ENCODE peak calls at places on chromosomes 16 and 17, in eight cellular contexts. One of them, this sample, is unnamed.
A peak's percentile ranks its signal among the peaks of the same experiment; 100 is the strongest.

GRCh38 chr17:4499431-4500187 is 928 bp downstream of the SPNS2 start:
- DNase-seq in osteocyte: no peak
- DNase-seq in MM.1S: no peak
- DNase-seq in BJ: no peak
- DNase-seq in thoracic aorta: no peak
- DNase-seq in epithelial cell of esophagus: peak; percentile 23
- DNase-seq in nephron progenitor cell: peak; percentile 56
- DNase-seq in upper lobe of right lung: no peak
- DNase-seq in this sample: no peak

GRCh38 chr16:728890-729744 is 2.2 kb downstream of the HAGHL start:
- DNase-seq in upper lobe of right lung: peak; percentile 67
- DNase-seq in nephron progenitor cell: no peak
- DNase-seq in osteocyte: peak; percentile 84
- DNase-seq in thoracic aorta: no peak
- DNase-seq in BJ: no peak
- DNase-seq in epithelial cell of esophagus: no peak
- DNase-seq in MM.1S: no peak
- DNase-seq in this sample: no peak

GRCh38 chr16:85707528-85708095 is 18.9 kb upstream of the GINS2 start:
- DNase-seq in osteocyte: no peak
- DNase-seq in epithelial cell of esophagus: no peak
- DNase-seq in thoracic aorta: no peak
- DNase-seq in upper lobe of right lung: no peak
- DNase-seq in BJ: no peak
- DNase-seq in nephron progenitor cell: no peak
- DNase-seq in MM.1S: no peak
- DNase-seq in this sample: no peak

GRCh38 chr16:67284699-67285646 is 5.6 kb downstream of the PLEKHG4 start:
- DNase-seq in MM.1S: no peak
- DNase-seq in BJ: no peak
- DNase-seq in thoracic aorta: no peak
- DNase-seq in osteocyte: no peak
- DNase-seq in epithelial cell of esophagus: peak; percentile 47
- DNase-seq in upper lobe of right lung: no peak
- DNase-seq in nephron progenitor cell: peak; percentile 61
- DNase-seq in this sample: no peak

GRCh38 chr16:87927195-87927562 is 9.2 kb downstream of the CA5A start:
- DNase-seq in nephron progenitor cell: no peak
- DNase-seq in MM.1S: no peak
- DNase-seq in thoracic aorta: no peak
- DNase-seq in epithelial cell of esophagus: no peak
- DNase-seq in upper lobe of right lung: no peak
- DNase-seq in osteocyte: no peak
- DNase-seq in BJ: no peak
- DNase-seq in this sample: no peak

GRCh38 chr17:51275381-51275780 is 15.0 kb downstream of the UTP18 start:
- DNase-seq in nephron progenitor cell: no peak
- DNase-seq in epithelial cell of esophagus: no peak
- DNase-seq in BJ: peak; percentile 81
- DNase-seq in thoracic aorta: no peak
- DNase-seq in upper lobe of right lung: no peak
- DNase-seq in osteocyte: no peak
- DNase-seq in MM.1S: no peak
- DNase-seq in this sample: no peak

GRCh38 chr17:66777689-66778225 is 57.2 kb upstream of the CACNG5 start:
- DNase-seq in epithelial cell of esophagus: no peak
- DNase-seq in upper lobe of right lung: peak; percentile 79
- DNase-seq in nephron progenitor cell: no peak
- DNase-seq in MM.1S: no peak
- DNase-seq in osteocyte: no peak
- DNase-seq in BJ: no peak
- DNase-seq in thoracic aorta: no peak
- DNase-seq in this sample: peak; percentile 15

GRCh38 chr17:34556384-34556783 is 23.0 kb upstream of the TMEM132E start:
- DNase-seq in BJ: no peak
- DNase-seq in nephron progenitor cell: peak; percentile 70
- DNase-seq in upper lobe of right lung: no peak
- DNase-seq in osteocyte: no peak
- DNase-seq in MM.1S: no peak
- DNase-seq in thoracic aorta: no peak
- DNase-seq in epithelial cell of esophagus: peak; percentile 38
- DNase-seq in this sample: no peak

GRCh38 chr17:56934280-56934679 is 20.4 kb upstream of the TRIM25 start:
- DNase-seq in thoracic aorta: no peak
- DNase-seq in upper lobe of right lung: no peak
- DNase-seq in nephron progenitor cell: no peak
- DNase-seq in epithelial cell of esophagus: peak; percentile 88
- DNase-seq in osteocyte: no peak
- DNase-seq in MM.1S: peak; percentile 73
- DNase-seq in BJ: no peak
- DNase-seq in this sample: peak; percentile 95

GRCh38 chr17:1077536-1078061 is 80.7 kb downstream of the TIMM22 start:
- DNase-seq in upper lobe of right lung: no peak
- DNase-seq in osteocyte: no peak
- DNase-seq in MM.1S: peak; percentile 84
- DNase-seq in thoracic aorta: no peak
- DNase-seq in nephron progenitor cell: no peak
- DNase-seq in BJ: no peak
- DNase-seq in epithelial cell of esophagus: no peak
- DNase-seq in this sample: no peak

GRCh38 chr17:8710766-8711165 is 33.9 kb downstream of the CCDC42 start:
- DNase-seq in thoracic aorta: no peak
- DNase-seq in osteocyte: no peak
- DNase-seq in upper lobe of right lung: no peak
- DNase-seq in BJ: no peak
- DNase-seq in nephron progenitor cell: no peak
- DNase-seq in epithelial cell of esophagus: no peak
- DNase-seq in MM.1S: no peak
- DNase-seq in this sample: no peak

GRCh38 chr16:85005278-85006069 is 5.9 kb downstream of the ZDHHC7 start:
- DNase-seq in nephron progenitor cell: no peak
- DNase-seq in epithelial cell of esophagus: peak; percentile 80
- DNase-seq in BJ: no peak
- DNase-seq in upper lobe of right lung: no peak
- DNase-seq in osteocyte: no peak
- DNase-seq in thoracic aorta: no peak
- DNase-seq in MM.1S: no peak
- DNase-seq in this sample: no peak

GRCh38 chr17:64378890-64379354 is 11.7 kb downstream of the PECAM1 start:
- DNase-seq in thoracic aorta: no peak
- DNase-seq in nephron progenitor cell: no peak
- DNase-seq in BJ: no peak
- DNase-seq in osteocyte: no peak
- DNase-seq in upper lobe of right lung: peak; percentile 6
- DNase-seq in epithelial cell of esophagus: no peak
- DNase-seq in MM.1S: peak; percentile 97
- DNase-seq in this sample: no peak

GRCh38 chr17:15744885-15745284 is 12.8 kb downstream of the TBC1D26 start:
- DNase-seq in epithelial cell of esophagus: no peak
- DNase-seq in BJ: no peak
- DNase-seq in upper lobe of right lung: no peak
- DNase-seq in osteocyte: no peak
- DNase-seq in nephron progenitor cell: no peak
- DNase-seq in MM.1S: no peak
- DNase-seq in thoracic aorta: no peak
- DNase-seq in this sample: no peak

GRCh38 chr16:75710344-75710743 is 9.1 kb upstream of the DUXB start:
- DNase-seq in MM.1S: no peak
- DNase-seq in thoracic aorta: no peak
- DNase-seq in upper lobe of right lung: no peak
- DNase-seq in BJ: no peak
- DNase-seq in osteocyte: no peak
- DNase-seq in nephron progenitor cell: no peak
- DNase-seq in epithelial cell of esophagus: no peak
- DNase-seq in this sample: no peak

GRCh38 chr17:27654654-27655524 is 23.9 kb downstream of the LGALS9 start:
- DNase-seq in thoracic aorta: peak; percentile 23
- DNase-seq in upper lobe of right lung: peak; percentile 85
- DNase-seq in osteocyte: peak; percentile 90
- DNase-seq in BJ: no peak
- DNase-seq in epithelial cell of esophagus: peak; percentile 59
- DNase-seq in nephron progenitor cell: peak; percentile 86
- DNase-seq in MM.1S: peak; percentile 78
- DNase-seq in this sample: peak; percentile 42

GRCh38 chr17:49583226-49583625 is 7.6 kb downstream of the NXPH3 start:
- DNase-seq in osteocyte: no peak
- DNase-seq in epithelial cell of esophagus: no peak
- DNase-seq in upper lobe of right lung: no peak
- DNase-seq in MM.1S: no peak
- DNase-seq in BJ: no peak
- DNase-seq in thoracic aorta: no peak
- DNase-seq in nephron progenitor cell: no peak
- DNase-seq in this sample: no peak

GRCh38 chr17:49582789-49583188 is 7.1 kb downstream of the NXPH3 start:
- DNase-seq in thoracic aorta: no peak
- DNase-seq in nephron progenitor cell: no peak
- DNase-seq in BJ: no peak
- DNase-seq in MM.1S: no peak
- DNase-seq in osteocyte: no peak
- DNase-seq in upper lobe of right lung: no peak
- DNase-seq in epithelial cell of esophagus: peak; percentile 56
- DNase-seq in this sample: no peak

GRCh38 chr17:49587366-49588073 is 11.8 kb downstream of the NXPH3 start:
- DNase-seq in MM.1S: no peak
- DNase-seq in BJ: no peak
- DNase-seq in thoracic aorta: no peak
- DNase-seq in upper lobe of right lung: no peak
- DNase-seq in nephron progenitor cell: no peak
- DNase-seq in epithelial cell of esophagus: no peak
- DNase-seq in osteocyte: peak; percentile 40
- DNase-seq in this sample: no peak

GRCh38 chr17:49583889-49584288 is 8.2 kb downstream of the NXPH3 start:
- DNase-seq in MM.1S: no peak
- DNase-seq in osteocyte: no peak
- DNase-seq in thoracic aorta: no peak
- DNase-seq in BJ: no peak
- DNase-seq in upper lobe of right lung: no peak
- DNase-seq in epithelial cell of esophagus: no peak
- DNase-seq in nephron progenitor cell: no peak
- DNase-seq in this sample: no peak

GRCh38 chr17:49585422-49586027 is 9.9 kb downstream of the NXPH3 start:
- DNase-seq in BJ: no peak
- DNase-seq in nephron progenitor cell: no peak
- DNase-seq in epithelial cell of esophagus: no peak
- DNase-seq in upper lobe of right lung: no peak
- DNase-seq in MM.1S: no peak
- DNase-seq in thoracic aorta: no peak
- DNase-seq in osteocyte: no peak
- DNase-seq in this sample: no peak
- TF ChIP-seq CTCF in BJ: peak; percentile 15
- TF ChIP-seq CTCF in nephron progenitor cell: peak; percentile 32
- TF ChIP-seq CTCF in epithelial cell of esophagus: peak; percentile 21
- TF ChIP-seq CTCF in upper lobe of right lung: no peak
- TF ChIP-seq CTCF in MM.1S: no peak
- TF ChIP-seq CTCF in thoracic aorta: peak; percentile 36
- TF ChIP-seq CTCF in osteocyte: peak; percentile 9
- TF ChIP-seq CTCF in this sample: peak; percentile 19

DNA sequence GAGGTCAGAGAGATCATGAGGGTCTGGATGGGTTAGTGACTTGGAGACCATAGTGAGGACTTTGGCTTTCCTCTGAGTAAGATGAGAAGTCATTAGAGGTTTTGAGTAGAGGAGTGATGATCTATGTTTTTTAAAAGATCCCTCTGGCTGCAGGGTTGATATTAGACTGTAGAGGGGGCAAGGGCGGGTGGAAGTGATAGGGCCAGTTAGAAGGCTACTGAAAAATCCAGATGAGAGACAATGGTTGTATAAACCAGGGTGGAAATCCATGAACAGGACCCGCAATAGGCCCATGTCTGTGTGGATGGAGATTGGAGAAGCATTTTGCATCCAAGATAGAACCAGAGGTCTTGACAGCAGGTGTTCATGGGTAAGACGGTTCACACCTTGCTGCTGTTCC is 9.8 kb downstream of the ITGAL start:
- DNase-seq in BJ: no peak
- DNase-seq in osteocyte: no peak
- DNase-seq in thoracic aorta: no peak
- DNase-seq in upper lobe of right lung: no peak
- DNase-seq in MM.1S: no peak
- DNase-seq in epithelial cell of esophagus: no peak
- DNase-seq in nephron progenitor cell: no peak
- DNase-seq in this sample: no peak
- TF ChIP-seq CTCF in BJ: peak; percentile 21
- TF ChIP-seq CTCF in osteocyte: peak; percentile 29
- TF ChIP-seq CTCF in thoracic aorta: no peak
- TF ChIP-seq CTCF in upper lobe of right lung: no peak
- TF ChIP-seq CTCF in MM.1S: peak; percentile 12
- TF ChIP-seq CTCF in epithelial cell of esophagus: peak; percentile 32
- TF ChIP-seq CTCF in nephron progenitor cell: no peak
- TF ChIP-seq CTCF in this sample: peak; percentile 54

DNA sequence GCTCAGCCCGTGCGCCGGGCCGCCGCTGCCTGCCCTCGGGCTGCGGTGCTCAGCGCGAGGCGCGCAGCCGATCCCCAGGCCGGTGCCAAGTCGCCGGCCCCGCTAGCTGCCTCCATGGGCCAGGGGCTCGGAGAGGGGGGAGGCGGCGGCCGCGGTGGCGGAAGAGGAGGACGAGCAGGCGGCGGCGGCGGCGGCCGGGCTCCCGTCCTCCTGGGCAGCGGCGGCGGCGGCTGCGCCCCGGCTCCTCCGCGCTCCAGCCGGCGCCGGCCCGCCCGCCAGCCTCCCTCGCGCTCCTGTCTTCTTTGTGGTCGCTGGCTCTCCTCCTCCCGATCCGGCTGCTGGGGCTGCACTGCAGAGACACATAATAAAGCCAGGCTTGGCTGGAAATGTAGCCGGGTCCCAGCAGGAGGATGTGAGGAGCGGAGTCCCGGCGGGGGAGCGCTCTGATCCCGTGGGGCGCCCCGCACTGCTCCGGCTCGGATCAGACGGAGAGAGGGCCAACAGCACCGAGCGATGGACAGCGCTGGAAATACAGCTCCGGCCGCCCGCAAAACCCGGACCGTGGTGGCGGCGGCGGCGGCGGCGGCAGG is 924 bp upstream of the ZNF423 start:
- DNase-seq in osteocyte: peak; percentile 92
- DNase-seq in epithelial cell of esophagus: peak; percentile 73
- DNase-seq in BJ: no peak
- DNase-seq in MM.1S: peak; percentile 69
- DNase-seq in upper lobe of right lung: peak; percentile 86
- DNase-seq in nephron progenitor cell: peak; percentile 79
- DNase-seq in thoracic aorta: no peak
- DNase-seq in this sample: peak; percentile 62
- TF ChIP-seq CTCF in osteocyte: peak; percentile 51
- TF ChIP-seq CTCF in epithelial cell of esophagus: no peak
- TF ChIP-seq CTCF in BJ: peak; percentile 32
- TF ChIP-seq CTCF in MM.1S: peak; percentile 8
- TF ChIP-seq CTCF in upper lobe of right lung: no peak
- TF ChIP-seq CTCF in nephron progenitor cell: no peak
- TF ChIP-seq CTCF in thoracic aorta: no peak
- TF ChIP-seq CTCF in this sample: peak; percentile 49

DNA sequence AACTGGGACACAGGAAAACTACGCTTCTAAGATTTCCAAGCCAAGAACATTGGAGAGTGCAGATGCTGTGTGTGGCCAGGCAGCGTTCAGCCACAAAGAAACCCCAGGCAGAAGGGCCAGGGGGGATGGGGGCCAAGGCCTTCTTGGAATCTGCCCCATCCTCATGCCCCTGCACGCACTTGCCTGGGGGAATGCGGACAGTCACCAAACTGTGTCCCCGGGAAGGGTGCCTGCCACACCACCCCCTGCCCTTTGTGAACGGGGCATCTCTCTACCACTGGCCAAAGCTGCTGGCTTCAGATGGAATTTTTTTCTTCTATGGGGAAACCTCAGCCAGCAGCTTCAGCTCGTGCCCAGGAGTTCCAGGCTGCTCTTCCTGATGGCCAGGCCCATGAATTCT is 32.0 kb upstream of the DNAH17 start:
- DNase-seq in MM.1S: no peak
- DNase-seq in BJ: no peak
- DNase-seq in osteocyte: no peak
- DNase-seq in nephron progenitor cell: no peak
- DNase-seq in epithelial cell of esophagus: no peak
- DNase-seq in thoracic aorta: no peak
- DNase-seq in upper lobe of right lung: no peak
- DNase-seq in this sample: no peak
- TF ChIP-seq CTCF in MM.1S: no peak
- TF ChIP-seq CTCF in BJ: no peak
- TF ChIP-seq CTCF in osteocyte: no peak
- TF ChIP-seq CTCF in nephron progenitor cell: no peak
- TF ChIP-seq CTCF in epithelial cell of esophagus: no peak
- TF ChIP-seq CTCF in thoracic aorta: no peak
- TF ChIP-seq CTCF in upper lobe of right lung: no peak
- TF ChIP-seq CTCF in this sample: no peak

This sample was measured in foreskin keratinocyte.